ENCODE peak calls at places on chromosome 6, in seven cellular contexts. R, C, I, B, N, W and S are unnamed samples.

GRCh38 chr6:77566235-77566634 is 86.6 kb upstream of the MEI4 start:
- DNase-seq in R (no peak), C (no peak), I (no peak), B (no peak), N (no peak), W (no peak), S (no peak)

GRCh38 chr6:116105247-116105646 is 4.6 kb downstream of the NT5DC1 start:
- DNase-seq in R (no peak), C (no peak), I (no peak), B (no peak), N (no peak), W (no peak), S (no peak)

GRCh38 chr6:148999501-148999900 is 252.7 kb downstream of the UST start:
- DNase-seq in R (no peak), C (no peak), I (no peak), B (no peak), N (no peak), W (no peak), S (no peak)

GRCh38 chr6:142945071-142945445 is at the start of gene HIVEP2:
- DNase-seq in R (peak; percentile 96), C (peak; percentile 86), I (peak; percentile 90), B (peak; percentile 80), N (peak; percentile 91), W (peak; percentile 92), S (peak; percentile 58)

GRCh38 chr6:69096681-69097080 is 461.6 kb downstream of the ADGRB3 start:
- DNase-seq in R (no peak), C (no peak), I (no peak), B (no peak), N (no peak), W (no peak), S (no peak)

GRCh38 chr6:133921249-133921859 is 31.7 kb upstream of the TBPL1 start:
- DNase-seq in R (peak; percentile 58), C (peak; percentile 73), I (peak; percentile 85), B (peak; percentile 61), N (peak; percentile 76), W (peak; percentile 89), S (peak; percentile 85)

GRCh38 chr6:52125139-52125538 is 37.7 kb upstream of the PKHD1 start:
- DNase-seq in R (no peak), C (no peak), I (no peak), B (no peak), N (no peak), W (no peak), S (no peak)

GRCh38 chr6:165679326-165679725 is 16.3 kb upstream of the PDE10A start:
- DNase-seq in R (no peak), C (no peak), I (no peak), B (no peak), N (no peak), W (no peak), S (no peak)

GRCh38 chr6:127191716-127192115 is 73.2 kb downstream of the RSPO3 start:
- DNase-seq in R (peak; percentile 45), C (no peak), I (no peak), B (no peak), N (peak; percentile 25), W (no peak), S (no peak)

GRCh38 chr6:4896401-4896800 is 107.4 kb downstream of the RPP40 start:
- DNase-seq in R (no peak), C (no peak), I (no peak), B (no peak), N (no peak), W (no peak), S (no peak)

GRCh38 chr6:36232172-36232571 is 35.6 kb downstream of the BRPF3 start:
- DNase-seq in R (no peak), C (no peak), I (no peak), B (no peak), N (no peak), W (no peak), S (no peak)

GRCh38 chr6:19715166-19715558 is 122.0 kb upstream of the ID4 start:
- DNase-seq in R (no peak), C (peak; percentile 36), I (no peak), B (no peak), N (no peak), W (peak; percentile 47), S (no peak)

GRCh38 chr6:2369606-2370005 is 124.2 kb upstream of the GMDS start:
- DNase-seq in R (no peak), C (no peak), I (no peak), B (no peak), N (no peak), W (no peak), S (no peak)

GRCh38 chr6:163420315-163420667 is 5.8 kb downstream of the QKI start:
- DNase-seq in R (no peak), C (no peak), I (no peak), B (no peak), N (no peak), W (no peak), S (no peak)

GRCh38 chr6:165717732-165718465 is 54.9 kb upstream of the PDE10A start:
- DNase-seq in R (no peak), C (no peak), I (no peak), B (no peak), N (no peak), W (no peak), S (no peak)

GRCh38 chr6:151962246-151962846 is 154.9 kb downstream of the ESR1 start:
- DNase-seq in R (no peak), C (no peak), I (no peak), B (no peak), N (no peak), W (no peak), S (no peak)

GRCh38 chr6:61809004-61809595 is 476.9 kb downstream of the KHDRBS2 start:
- DNase-seq in R (no peak), C (no peak), I (no peak), B (peak; percentile 2), N (no peak), W (peak; percentile 37), S (peak; percentile 17)

GRCh38 chr6:153301602-153302001 is 170.5 kb upstream of the RGS17 start:
- DNase-seq in R (no peak), C (peak; percentile 37), I (no peak), B (no peak), N (no peak), W (peak; percentile 8), S (no peak)

GRCh38 chr6:28838634-28839442 is 84.9 kb downstream of the TRIM27 start:
- DNase-seq in R (peak; percentile 93), C (peak; percentile 93), I (peak; percentile 85), B (peak; percentile 80), N (peak; percentile 74), W (peak; percentile 94), S (peak; percentile 93)

GRCh38 chr6:79750806-79751205 is 119.7 kb downstream of the SH3BGRL2 start:
- DNase-seq in R (no peak), C (no peak), I (no peak), B (no peak), N (no peak), W (peak; percentile 64), S (peak; percentile 15)

GRCh38 chr6:160002882-160003281 is 34.0 kb downstream of the IGF2R start:
- DNase-seq in R (no peak), C (no peak), I (no peak), B (no peak), N (no peak), W (no peak), S (no peak)
- H3K9me3 ChIP-seq in R (no peaks in the 10 kb centered on the region), C (no peaks in the 10 kb centered on the region), I (no peaks in the 10 kb centered on the region), B (no peaks in the 10 kb centered on the region), N (no peaks in the 10 kb centered on the region), W (no peaks in the 10 kb centered on the region), S (no peaks in the 10 kb centered on the region)

GRCh38 chr6:32255212-32256153 is 31.6 kb upstream of the NOTCH4 start:
- DNase-seq in R (peak; percentile 94), C (peak; percentile 89), I (peak; percentile 79), B (peak; percentile 51), N (peak; percentile 79), W (peak; percentile 86), S (peak; percentile 93)
- TF ChIP-seq CTCF in R (peak; percentile 55), C (peak; percentile 92), I (peak; percentile 65), B (peak; percentile 63), N (peak; percentile 57), W (peak; percentile 63), S (peak; percentile 67)

GRCh38 chr6:147406783-147407182 is 101.7 kb upstream of the SAMD5 start:
- DNase-seq in R (peak; percentile 27), C (no peak), I (no peak), B (no peak), N (no peak), W (no peak), S (no peak)
- H3K9me3 ChIP-seq in R (no peaks in the 10 kb centered on the region), C (no peaks in the 10 kb centered on the region), I (no peaks in the 10 kb centered on the region), B (no peaks in the 10 kb centered on the region), N (peaks cover 14% of the 10 kb centered on the region), W (no peaks in the 10 kb centered on the region), S (no peaks in the 10 kb centered on the region)

DNA sequence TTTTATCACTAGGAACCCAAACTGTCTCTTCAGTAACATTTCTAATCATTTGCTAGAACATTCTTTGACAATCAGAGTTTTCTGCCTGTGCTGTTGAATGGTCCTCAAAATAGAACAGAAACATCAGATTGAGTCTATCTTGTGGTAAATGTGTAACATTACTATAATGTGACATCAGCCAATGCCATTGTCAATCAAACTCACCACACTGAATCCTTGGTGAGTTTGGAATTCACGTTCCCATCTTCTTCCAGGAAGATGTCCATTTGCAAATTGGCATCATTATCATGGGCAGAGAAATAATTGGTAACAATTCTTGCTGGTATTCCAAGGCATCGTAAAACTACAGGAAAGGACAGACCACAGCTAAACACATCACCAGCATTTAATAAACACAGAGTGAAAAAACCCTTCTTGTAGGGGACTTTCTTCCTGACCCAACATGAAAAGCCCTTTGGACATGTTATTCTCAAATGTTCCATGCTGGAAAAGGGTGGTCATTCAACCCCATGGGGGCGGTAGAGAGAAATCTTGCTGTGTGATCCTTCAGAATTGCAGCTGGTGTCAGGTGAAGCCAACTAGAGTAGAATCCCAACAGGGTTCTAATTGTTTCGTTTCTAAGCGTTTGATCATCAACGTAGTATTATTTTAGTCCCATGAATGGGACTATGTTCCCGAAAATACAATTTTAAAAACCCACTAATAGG is 98.5 kb downstream of the F13A1 start:
- DNase-seq in R (no peak), C (peak; percentile 58), I (no peak), B (peak; percentile 17), N (no peak), W (peak; percentile 63), S (peak; percentile 61)
- TF ChIP-seq CTCF in R (no peak), C (peak; percentile 80), I (no peak), B (peak; percentile 46), N (no peak), W (peak; percentile 65), S (peak; percentile 75)

GRCh38 chr6:55142610-55143009 is 31.7 kb upstream of the HCRTR2 start:
- DNase-seq in R (no peak), C (no peak), I (no peak), B (no peak), N (no peak), W (no peak), S (no peak)

GRCh38 chr6:55137925-55138324 is 36.4 kb upstream of the HCRTR2 start:
- DNase-seq in R (no peak), C (no peak), I (no peak), B (no peak), N (no peak), W (no peak), S (no peak)

DNA sequence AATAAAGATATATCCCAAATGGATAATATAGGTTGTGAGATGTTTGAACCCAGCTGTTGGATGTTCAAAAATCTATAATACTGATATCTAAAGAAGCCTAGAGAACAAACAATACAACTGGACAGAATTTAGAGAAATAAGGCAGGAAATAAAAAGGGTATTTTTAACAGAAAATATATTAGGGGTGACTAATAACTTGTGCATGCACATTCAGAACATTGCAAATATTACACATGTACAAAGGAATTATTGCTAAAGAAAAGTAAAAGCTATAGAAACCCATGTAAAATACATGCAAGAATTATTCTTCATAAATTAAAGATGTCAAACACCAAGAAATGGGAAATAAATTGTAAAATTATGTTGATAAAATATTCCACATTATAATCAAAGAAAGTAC is 32.7 kb upstream of the HCRTR2 start:
- DNase-seq in R (no peak), C (no peak), I (no peak), B (no peak), N (no peak), W (no peak), S (no peak)
- H3K9me3 ChIP-seq in R (no peaks in the 10 kb centered on the region), C (no peaks in the 10 kb centered on the region), I (no peaks in the 10 kb centered on the region), B (no peaks in the 10 kb centered on the region), N (no peaks in the 10 kb centered on the region), W (no peaks in the 10 kb centered on the region), S (no peaks in the 10 kb centered on the region)